ENCODE peak calls at places on chromosomes 11 and 22, in ten cellular contexts. Y is upper lobe of right lung, Q is cardiac muscle cell, E is uterus, T is AG04450, C is Calu3, X is PC-9, D is stomach, R is glutamatergic neuron, A is AG04449. F is an unnamed sample.

GRCh38 chr22:50498322-50498861 is 9.1 kb downstream of the LMF2 start:
- DNase-seq in Q (peak), E (no peak), C (peak), R (peak), Y (no peak), X (peak), A (no peak), D (peak), T (peak), F (peak)

GRCh38 chr22:28548411-28548810 is 131.2 kb downstream of the TTC28 start:
- DNase-seq in C (no peak), D (no peak), T (no peak), Q (no peak), E (no peak), Y (no peak), R (no peak), X (no peak), A (no peak), F (no peak)

GRCh38 chr11:102144357-102145342 is 34.4 kb downstream of the YAP1 start:
- DNase-seq in X (no peak), D (peak), C (no peak), E (peak), Q (peak), A (no peak), R (no peak), T (peak), Y (no peak), F (peak)

GRCh38 chr11:76825726-76826396 is 34.9 kb upstream of the ACER3 start:
- DNase-seq in Q (no peak), E (no peak), X (no peak), A (no peak), R (no peak), D (no peak), Y (no peak), C (no peak), T (no peak), F (no peak)

GRCh38 chr11:16923987-16924386 is 90.2 kb downstream of the PLEKHA7 start:
- DNase-seq in Q (no peak), D (peak), C (peak), E (no peak), A (no peak), Y (no peak), R (no peak), X (peak), T (no peak), F (peak)

GRCh38 chr22:35896306-35896705 is 132.3 kb downstream of the RBFOX2 start:
- DNase-seq in T (no peak), X (no peak), A (no peak), E (no peak), R (no peak), D (no peak), Q (no peak), Y (no peak), C (no peak), F (no peak)

GRCh38 chr11:115941481-115941993 is 437.3 kb upstream of the CADM1 start:
- DNase-seq in Y (peak), D (no peak), T (peak), A (peak), R (no peak), E (peak), C (peak), X (peak), Q (no peak), F (no peak)

GRCh38 chr11:63802637-63803414 is 10.4 kb upstream of the SPINDOC start:
- DNase-seq in Y (no peak), X (peak), C (no peak), Q (no peak), E (no peak), T (no peak), R (no peak), A (no peak), D (no peak), F (no peak)

GRCh38 chr22:34102633-34103032 is 182.4 kb upstream of the LARGE1 start:
- DNase-seq in R (no peak), X (no peak), Q (peak), C (no peak), T (no peak), Y (no peak), A (no peak), E (no peak), D (no peak), F (peak)

GRCh38 chr11:1387961-1388762 is 1.6 kb upstream of the BRSK2 start:
- DNase-seq in C (no peak), A (no peak), Q (peak), Y (no peak), X (no peak), T (no peak), D (no peak), R (peak), E (no peak), F (no peak)

GRCh38 chr11:35146074-35146521 is 7.1 kb downstream of the CD44 start:
- DNase-seq in A (no peak), Y (no peak), D (no peak), X (peak), E (no peak), Q (no peak), R (no peak), C (peak), T (no peak), F (no peak)

GRCh38 chr22:45629469-45630089 is 42.1 kb upstream of the ATXN10 start:
- DNase-seq in T (no peak), Q (peak), D (no peak), A (no peak), C (no peak), Y (peak), X (no peak), R (peak), E (no peak), F (peak)

GRCh38 chr22:29475550-29475949 is 4.5 kb upstream of the NEFH start:
- DNase-seq in D (no peak), C (no peak), X (no peak), E (no peak), R (peak), Y (no peak), Q (no peak), A (no peak), T (no peak), F (no peak)

GRCh38 chr11:78397398-78397797 is 20.2 kb downstream of the GAB2 start:
- DNase-seq in C (no peak), R (no peak), A (no peak), E (no peak), Q (no peak), X (no peak), D (no peak), T (no peak), Y (no peak), F (no peak)

GRCh38 chr11:65573391-65574146 is 1.2 kb downstream of the FAM89B start:
- DNase-seq in R (no peak), Y (no peak), Q (no peak), A (no peak), E (peak), D (no peak), C (no peak), T (no peak), X (no peak), F (no peak)

GRCh38 chr11:70586261-70587094 is 188.1 kb downstream of the CTTN start:
- DNase-seq in A (no peak), Y (peak), Q (no peak), T (no peak), R (peak), X (no peak), E (no peak), D (no peak), C (no peak), F (no peak)

GRCh38 chr11:107044503-107044902 is 26.2 kb upstream of the GUCY1A2 start:
- DNase-seq in D (no peak), X (no peak), T (no peak), C (no peak), R (no peak), E (no peak), A (no peak), Q (no peak), Y (no peak), F (no peak)

GRCh38 chr11:9530901-9531625 is 42.4 kb upstream of the WEE1 start:
- DNase-seq in X (peak), Q (no peak), E (no peak), A (no peak), C (no peak), R (no peak), T (no peak), D (no peak), Y (no peak), F (no peak)
- TF ChIP-seq CTCF in X (no peak), Q (no peak), E (no peak), A (no peak), C (no peak), R (no peak), T (no peak), D (no peak), Y (no peak), F (no peak)

GRCh38 chr11:119196833-119197483 is 9.2 kb upstream of the CBL start:
- DNase-seq in Y (peak), X (peak), Q (peak), C (peak), E (peak), D (peak), A (peak), T (peak), R (no peak), F (peak)
- TF ChIP-seq CTCF in Y (peak), X (peak), Q (peak), C (peak), E (peak), D (peak), A (peak), T (peak), R (peak), F (peak)

DNA sequence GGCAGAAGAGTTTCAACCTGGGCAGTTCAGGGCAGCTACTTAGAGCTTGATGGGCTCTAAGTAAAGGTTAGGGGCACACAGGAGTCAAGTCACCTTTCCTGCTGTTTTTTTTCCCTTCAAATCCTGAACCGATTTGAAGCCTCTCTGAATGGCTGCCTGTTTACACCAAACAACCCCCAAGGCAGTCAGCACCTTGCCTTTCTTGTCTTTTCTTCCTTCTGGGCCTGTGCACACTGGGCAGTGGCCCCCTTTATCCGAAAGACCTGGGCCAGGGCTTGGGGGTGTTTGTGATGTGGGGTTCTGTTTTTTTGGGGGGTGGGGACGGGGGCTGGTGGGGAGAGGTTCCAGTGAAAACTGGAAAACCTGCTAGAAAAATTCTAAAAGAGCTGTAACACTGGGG is 4.3 kb downstream of the RSPH14 start:
- DNase-seq in Q (no peak), A (no peak), D (no peak), X (no peak), T (no peak), R (no peak), Y (no peak), E (no peak), C (no peak), F (no peak)
- TF ChIP-seq CTCF in Q (no peak), A (no peak), D (no peak), X (no peak), T (no peak), R (no peak), Y (no peak), E (no peak), C (no peak), F (no peak)

GRCh38 chr11:4187055-4187988 is 92.7 kb downstream of the RRM1 start:
- DNase-seq in X (no peak), T (peak), Y (peak), E (peak), C (peak), Q (peak), A (no peak), D (peak), R (peak), F (peak)
- TF ChIP-seq CTCF in X (peak), T (peak), Y (peak), E (peak), C (peak), Q (peak), A (peak), D (peak), R (peak), F (peak)

GRCh38 chr11:12981879-12982531 is 27.1 kb upstream of the RASSF10 start:
- DNase-seq in Q (no peak), C (no peak), R (no peak), T (no peak), D (no peak), E (no peak), Y (no peak), X (peak), A (no peak), F (peak)
- TF ChIP-seq CTCF in Q (peak), C (no peak), R (no peak), T (no peak), D (no peak), E (no peak), Y (no peak), X (no peak), A (no peak), F (no peak)

DNA sequence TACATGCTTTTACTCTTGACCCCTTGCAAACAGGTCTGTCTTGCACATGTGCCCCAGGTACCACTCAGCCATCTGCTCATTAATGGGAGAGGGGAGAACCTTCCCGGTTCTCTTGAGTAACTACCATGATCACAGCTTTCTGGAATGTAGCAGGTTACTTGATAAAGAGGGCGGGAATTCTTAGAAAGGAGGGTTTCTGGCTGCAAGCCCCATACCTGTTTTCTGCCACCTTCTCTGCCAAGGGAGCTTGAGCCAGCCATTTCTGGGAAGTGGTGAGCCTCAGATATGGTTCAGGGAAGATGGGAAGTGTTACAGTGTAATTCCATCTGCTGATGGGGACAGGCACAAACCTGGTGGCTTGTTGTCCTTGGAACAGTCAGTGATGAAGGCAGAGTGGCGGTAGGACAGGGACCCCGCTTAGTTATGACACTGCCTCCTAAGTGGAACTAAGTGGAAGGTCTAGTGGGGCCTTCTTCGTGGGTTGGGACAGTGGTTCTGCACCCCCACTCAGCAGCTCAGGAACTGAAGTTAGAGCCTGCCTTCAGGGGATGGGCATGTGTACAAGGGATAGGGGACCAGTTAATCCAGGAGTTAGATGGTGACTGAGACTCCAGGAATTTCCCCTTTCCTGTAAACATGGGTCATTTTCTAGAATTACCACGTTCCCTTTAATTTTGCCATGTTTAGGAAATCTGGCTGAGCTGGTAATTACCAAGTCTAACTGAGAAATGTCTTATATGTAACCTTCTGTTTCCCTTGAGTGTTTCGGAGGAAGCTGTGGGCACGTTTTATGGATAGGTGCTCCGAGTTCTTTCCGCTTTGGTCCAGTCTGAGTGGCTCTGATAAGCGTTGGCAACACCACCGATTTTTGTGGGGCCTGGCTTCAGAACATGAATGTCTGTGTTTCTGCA is 35.2 kb downstream of the BCR start:
- DNase-seq in R (no peak), X (peak), C (peak), Q (no peak), T (no peak), Y (no peak), A (no peak), D (peak), E (peak), F (no peak)
- TF ChIP-seq CTCF in R (no peak), X (no peak), C (no peak), Q (no peak), T (no peak), Y (no peak), A (no peak), D (no peak), E (no peak), F (no peak)

DNA sequence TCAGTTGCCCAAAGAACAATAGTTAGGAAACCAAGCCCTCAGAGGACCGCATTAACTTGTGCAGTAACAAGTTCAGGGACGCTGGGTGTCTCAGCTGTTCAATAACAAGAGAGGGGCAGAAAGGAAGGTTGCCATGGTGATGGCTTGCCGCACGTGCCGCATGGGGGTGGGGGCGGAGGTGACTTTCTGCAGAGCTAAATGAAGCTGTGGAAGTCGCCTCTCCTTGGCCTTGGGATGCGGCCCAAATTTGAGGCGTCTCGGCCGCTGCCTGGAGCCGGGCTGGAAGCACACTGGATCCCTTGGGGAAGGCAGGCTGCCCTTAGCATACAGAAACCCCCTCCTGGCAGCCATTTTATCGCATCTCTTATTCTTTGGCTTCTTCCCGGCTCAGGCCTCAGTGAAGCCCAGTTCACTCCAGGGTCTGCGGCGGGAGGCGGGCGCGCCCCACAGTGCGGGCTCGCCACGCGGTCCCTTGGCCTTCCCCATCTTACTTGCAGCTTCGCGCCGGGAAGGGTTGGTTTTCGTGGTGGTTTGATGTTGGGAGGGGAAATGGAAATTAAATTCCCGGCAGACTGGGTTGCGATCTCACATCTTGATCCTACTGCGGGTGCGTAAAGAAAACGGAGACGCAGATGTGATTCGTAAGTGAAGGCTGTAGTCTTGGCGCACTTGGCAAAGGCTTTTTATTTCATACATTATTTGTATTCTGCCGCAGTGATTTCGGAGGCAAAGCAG is 94.3 kb downstream of the SLC17A6 start:
- DNase-seq in A (no peak), X (no peak), R (peak), E (peak), Y (no peak), D (no peak), Q (no peak), C (no peak), T (no peak), F (no peak)
- TF ChIP-seq CTCF in A (no peak), X (no peak), R (no peak), E (no peak), Y (no peak), D (no peak), Q (peak), C (no peak), T (no peak), F (no peak)

F was measured in hepatocyte.